ENCODE peak calls at places on chromosomes 13 and 19, in five cellular contexts. One of them, this sample, is unnamed.

GRCh38 chr19:1237027-1237659 is 662 bp downstream of the CBARP start:
- DNase-seq in endodermal cell: peak; percentile 67
- DNase-seq in Right ventricle myocardium superior: no peak
- DNase-seq in astrocyte of the spinal cord: no peak
- DNase-seq in neural progenitor cell: peak; percentile 54
- DNase-seq in this sample: no peak

GRCh38 chr13:33032037-33032625 is 15.9 kb downstream of the KL start:
- DNase-seq in neural progenitor cell: no peak
- DNase-seq in astrocyte of the spinal cord: no peak
- DNase-seq in endodermal cell: no peak
- DNase-seq in Right ventricle myocardium superior: peak; percentile 51
- DNase-seq in this sample: peak; percentile 10

GRCh38 chr13:25085125-25085742 is 10.7 kb upstream of the PABPC3 start:
- DNase-seq in Right ventricle myocardium superior: no peak
- DNase-seq in astrocyte of the spinal cord: peak; percentile 43
- DNase-seq in endodermal cell: peak; percentile 74
- DNase-seq in neural progenitor cell: peak; percentile 69
- DNase-seq in this sample: peak; percentile 26

GRCh38 chr19:30645946-30646577 is 273.9 kb downstream of the ZNF536 start:
- DNase-seq in endodermal cell: no peak
- DNase-seq in Right ventricle myocardium superior: no peak
- DNase-seq in neural progenitor cell: no peak
- DNase-seq in astrocyte of the spinal cord: no peak
- DNase-seq in this sample: no peak

GRCh38 chr19:34428549-34429285 is 536 bp downstream of the UBA2 start:
- DNase-seq in neural progenitor cell: peak; percentile 61
- DNase-seq in Right ventricle myocardium superior: peak; percentile 41
- DNase-seq in endodermal cell: no peak
- DNase-seq in astrocyte of the spinal cord: peak; percentile 33
- DNase-seq in this sample: peak; percentile 17

GRCh38 chr19:1253514-1254080 is 5.2 kb downstream of the MIDN start:
- DNase-seq in neural progenitor cell: no peak
- DNase-seq in Right ventricle myocardium superior: no peak
- DNase-seq in astrocyte of the spinal cord: no peak
- DNase-seq in endodermal cell: no peak
- DNase-seq in this sample: peak; percentile 88

GRCh38 chr19:48568345-48568886 is 16.4 kb downstream of the SULT2B1 start:
- DNase-seq in neural progenitor cell: peak; percentile 26
- DNase-seq in Right ventricle myocardium superior: peak; percentile 93
- DNase-seq in astrocyte of the spinal cord: peak; percentile 89
- DNase-seq in endodermal cell: peak; percentile 90
- DNase-seq in this sample: peak; percentile 88

GRCh38 chr13:38804536-38804935 is 117.7 kb downstream of the FREM2 start:
- DNase-seq in neural progenitor cell: no peak
- DNase-seq in endodermal cell: no peak
- DNase-seq in Right ventricle myocardium superior: no peak
- DNase-seq in astrocyte of the spinal cord: peak; percentile 35
- DNase-seq in this sample: no peak

GRCh38 chr19:15813916-15814315 is 1.5 kb downstream of the OR10H1 start:
- DNase-seq in astrocyte of the spinal cord: no peak
- DNase-seq in neural progenitor cell: no peak
- DNase-seq in endodermal cell: no peak
- DNase-seq in Right ventricle myocardium superior: no peak
- DNase-seq in this sample: no peak

GRCh38 chr13:41059466-41059865 is 1.8 kb upstream of the WBP4 start:
- DNase-seq in neural progenitor cell: no peak
- DNase-seq in astrocyte of the spinal cord: peak; percentile 41
- DNase-seq in Right ventricle myocardium superior: no peak
- DNase-seq in endodermal cell: no peak
- DNase-seq in this sample: peak; percentile 11

GRCh38 chr19:2308114-2308556 is at the start of gene LINGO3:
- DNase-seq in Right ventricle myocardium superior: no peak
- DNase-seq in neural progenitor cell: peak; percentile 60
- DNase-seq in endodermal cell: no peak
- DNase-seq in astrocyte of the spinal cord: no peak
- DNase-seq in this sample: no peak

GRCh38 chr19:45130888-45131615 is 29.7 kb downstream of the NKPD1 start:
- DNase-seq in astrocyte of the spinal cord: peak; percentile 14
- DNase-seq in endodermal cell: no peak
- DNase-seq in neural progenitor cell: peak; percentile 43
- DNase-seq in Right ventricle myocardium superior: no peak
- DNase-seq in this sample: peak; percentile 16

GRCh38 chr19:42325308-42325895 is at the start of gene MEGF8:
- DNase-seq in neural progenitor cell: peak; percentile 99
- DNase-seq in astrocyte of the spinal cord: peak; percentile 99
- DNase-seq in Right ventricle myocardium superior: peak; percentile 98
- DNase-seq in endodermal cell: peak; percentile 99
- DNase-seq in this sample: peak; percentile 99

GRCh38 chr13:93736111-93736510 is 509.5 kb downstream of the GPC6 start:
- DNase-seq in endodermal cell: no peak
- DNase-seq in Right ventricle myocardium superior: no peak
- DNase-seq in astrocyte of the spinal cord: peak; percentile 42
- DNase-seq in neural progenitor cell: no peak
- DNase-seq in this sample: peak; percentile 82

GRCh38 chr19:34501339-34502320 is 20.1 kb downstream of the WTIP start:
- DNase-seq in neural progenitor cell: peak; percentile 91
- DNase-seq in Right ventricle myocardium superior: peak; percentile 96
- DNase-seq in endodermal cell: peak; percentile 99
- DNase-seq in astrocyte of the spinal cord: peak; percentile 91
- DNase-seq in this sample: peak; percentile 86